ENCODE peak calls at places on chromosomes 11 and 22, in six cellular contexts. One of them, this sample, is unnamed.
A peak's percentile ranks its signal among the peaks of the same experiment; 100 is the strongest.

GRCh38 chr11:134862168-134862567 is 450.1 kb upstream of the B3GAT1 start:
- ATAC-seq in K562: no peak
- ATAC-seq in upper lobe of left lung: no peak
- ATAC-seq in HepG2: no peak
- ATAC-seq in GM12878: no peak
- ATAC-seq in HCT116: no peak
- ATAC-seq in this sample: no peak

GRCh38 chr11:114080219-114080618 is 20.7 kb downstream of the ZBTB16 start:
- ATAC-seq in K562: no peak
- ATAC-seq in upper lobe of left lung: peak; percentile 51
- ATAC-seq in HepG2: no peak
- ATAC-seq in GM12878: peak; percentile 43
- ATAC-seq in HCT116: no peak
- ATAC-seq in this sample: peak; percentile 9

GRCh38 chr11:68775951-68776388 is 24.6 kb upstream of the TESMIN start:
- ATAC-seq in K562: no peak
- ATAC-seq in upper lobe of left lung: no peak
- ATAC-seq in HepG2: no peak
- ATAC-seq in GM12878: no peak
- ATAC-seq in HCT116: peak; percentile 84
- ATAC-seq in this sample: no peak

GRCh38 chr11:4626207-4627105 is 10.8 kb upstream of the OR51D1 start:
- ATAC-seq in K562: peak; percentile 96
- ATAC-seq in upper lobe of left lung: no peak
- ATAC-seq in HepG2: peak; percentile 69
- ATAC-seq in GM12878: peak; percentile 86
- ATAC-seq in HCT116: peak; percentile 95
- ATAC-seq in this sample: no peak

GRCh38 chr11:27158763-27159679 is 118.4 kb downstream of the BBOX1 start:
- ATAC-seq in K562: peak; percentile 84
- ATAC-seq in upper lobe of left lung: peak; percentile 65
- ATAC-seq in HepG2: peak; percentile 92
- ATAC-seq in GM12878: peak; percentile 82
- ATAC-seq in HCT116: peak; percentile 87
- ATAC-seq in this sample: peak; percentile 82

GRCh38 chr11:17457361-17458104 is 19.1 kb downstream of the ABCC8 start:
- ATAC-seq in K562: no peak
- ATAC-seq in upper lobe of left lung: no peak
- ATAC-seq in HepG2: no peak
- ATAC-seq in GM12878: no peak
- ATAC-seq in HCT116: no peak
- ATAC-seq in this sample: no peak

GRCh38 chr22:44625421-44625760 is 76.6 kb upstream of the PRR5 start:
- ATAC-seq in K562: no peak
- ATAC-seq in upper lobe of left lung: no peak
- ATAC-seq in HepG2: peak; percentile 9
- ATAC-seq in GM12878: no peak
- ATAC-seq in HCT116: no peak
- ATAC-seq in this sample: no peak

GRCh38 chr11:133795088-133795487 is 50.2 kb downstream of the SPATA19 start:
- ATAC-seq in K562: no peak
- ATAC-seq in upper lobe of left lung: no peak
- ATAC-seq in HepG2: no peak
- ATAC-seq in GM12878: no peak
- ATAC-seq in HCT116: no peak
- ATAC-seq in this sample: no peak

GRCh38 chr11:125330462-125331325 is 165.4 kb downstream of the FEZ1 start:
- ATAC-seq in K562: no peak
- ATAC-seq in upper lobe of left lung: no peak
- ATAC-seq in HepG2: no peak
- ATAC-seq in GM12878: no peak
- ATAC-seq in HCT116: no peak
- ATAC-seq in this sample: no peak

GRCh38 chr11:75031224-75031753 is 42.6 kb downstream of the NEU3 start:
- ATAC-seq in K562: peak; percentile 92
- ATAC-seq in upper lobe of left lung: peak; percentile 34
- ATAC-seq in HepG2: peak; percentile 52
- ATAC-seq in GM12878: no peak
- ATAC-seq in HCT116: no peak
- ATAC-seq in this sample: no peak

GRCh38 chr22:27115816-27116256 is 458.4 kb downstream of the MIAT start:
- ATAC-seq in K562: no peak
- ATAC-seq in upper lobe of left lung: no peak
- ATAC-seq in HepG2: no peak
- ATAC-seq in GM12878: no peak
- ATAC-seq in HCT116: peak; percentile 69
- ATAC-seq in this sample: no peak

GRCh38 chr11:44112083-44112865 is 16.8 kb downstream of the EXT2 start:
- ATAC-seq in K562: no peak
- ATAC-seq in upper lobe of left lung: no peak
- ATAC-seq in HepG2: no peak
- ATAC-seq in GM12878: peak; percentile 28
- ATAC-seq in HCT116: no peak
- ATAC-seq in this sample: no peak

GRCh38 chr11:114202011-114202609 is 94.1 kb upstream of the NNMT start:
- ATAC-seq in K562: peak; percentile 70
- ATAC-seq in upper lobe of left lung: no peak
- ATAC-seq in HepG2: no peak
- ATAC-seq in GM12878: no peak
- ATAC-seq in HCT116: no peak
- ATAC-seq in this sample: no peak

GRCh38 chr11:117299351-117300300 is 8.5 kb downstream of the BACE1-AS start:
- ATAC-seq in K562: no peak
- ATAC-seq in upper lobe of left lung: peak; percentile 6
- ATAC-seq in HepG2: peak; percentile 83
- ATAC-seq in GM12878: peak; percentile 40
- ATAC-seq in HCT116: no peak
- ATAC-seq in this sample: no peak

GRCh38 chr11:92190535-92191206 is 33.9 kb upstream of the FAT3 start:
- ATAC-seq in K562: no peak
- ATAC-seq in upper lobe of left lung: no peak
- ATAC-seq in HepG2: no peak
- ATAC-seq in GM12878: no peak
- ATAC-seq in HCT116: no peak
- ATAC-seq in this sample: no peak

DNA sequence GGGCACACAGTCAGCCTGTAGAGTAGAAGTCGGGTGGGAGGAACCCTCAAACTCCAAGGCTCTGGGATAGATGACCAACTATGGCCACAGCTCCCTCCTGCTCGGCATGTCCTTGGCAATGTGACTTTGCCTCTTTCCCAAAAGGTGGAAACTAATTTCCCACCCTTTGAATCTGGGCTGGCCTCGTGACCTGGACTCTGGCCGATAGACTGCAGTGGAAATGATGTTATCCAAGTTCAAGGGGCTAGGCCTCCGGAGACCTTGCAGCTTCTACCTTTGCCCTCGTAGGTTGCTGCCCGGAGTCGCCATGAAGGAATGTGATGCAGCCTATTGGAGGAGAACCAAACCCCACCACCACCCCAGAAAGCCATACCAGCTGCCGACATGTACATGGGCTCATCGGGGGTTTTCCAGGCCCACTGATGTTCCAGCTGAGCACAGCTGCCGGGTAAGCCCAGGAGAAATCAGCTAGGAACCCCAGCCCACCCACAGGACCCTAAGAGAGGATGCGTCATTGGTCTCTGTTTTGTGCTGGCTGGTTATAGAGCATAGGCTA is 30.4 kb downstream of the KCNJ4 start:
- ATAC-seq in K562: no peak
- ATAC-seq in upper lobe of left lung: no peak
- ATAC-seq in HepG2: peak; percentile 16
- ATAC-seq in GM12878: no peak
- ATAC-seq in HCT116: no peak
- ATAC-seq in this sample: no peak
- TF ChIP-seq POLR2A in K562: no peak
- TF ChIP-seq POLR2A in upper lobe of left lung: no peak
- TF ChIP-seq POLR2A in HepG2: no peak
- TF ChIP-seq POLR2A in GM12878: no peak
- TF ChIP-seq POLR2A in HCT116: no peak
- TF ChIP-seq POLR2A in this sample: no peak

DNA sequence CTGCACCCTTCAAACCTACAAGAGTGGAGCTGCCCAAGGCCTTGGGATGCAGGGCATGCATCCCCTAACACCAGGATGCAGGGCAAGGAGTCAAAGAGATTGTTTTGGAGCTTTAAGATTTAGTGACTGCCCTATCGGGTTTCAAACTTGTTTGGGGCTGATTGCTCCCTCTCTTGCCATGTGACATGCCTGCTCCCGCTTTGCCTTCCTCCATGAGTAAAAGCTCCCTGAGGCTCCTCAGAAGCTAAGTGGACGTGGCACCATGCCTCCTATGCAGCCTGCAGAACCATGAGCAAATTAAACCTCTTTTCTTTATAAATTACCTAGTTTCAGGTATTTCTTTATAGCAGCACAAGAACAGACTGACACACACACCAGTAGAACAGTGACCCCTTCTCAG is 15.8 kb upstream of the CSF2RB start:
- ATAC-seq in K562: no peak
- ATAC-seq in upper lobe of left lung: no peak
- ATAC-seq in HepG2: no peak
- ATAC-seq in GM12878: no peak
- ATAC-seq in HCT116: no peak
- ATAC-seq in this sample: no peak
- H3K27me3 ChIP-seq in K562: no peaks in the 10 kb centered on the region
- H3K27me3 ChIP-seq in upper lobe of left lung: no peaks in the 10 kb centered on the region
- H3K27me3 ChIP-seq in HepG2: peaks cover 18% of the 10 kb centered on the region
- H3K27me3 ChIP-seq in GM12878: no peaks in the 10 kb centered on the region
- H3K27me3 ChIP-seq in HCT116: peaks cover 19% of the 10 kb centered on the region
- H3K27me3 ChIP-seq in this sample: peaks cover 40% of the 10 kb centered on the region

GRCh38 chr11:104731890-104732289 is 166.4 kb downstream of the CASP12 start:
- ATAC-seq in K562: no peak
- ATAC-seq in upper lobe of left lung: no peak
- ATAC-seq in HepG2: no peak
- ATAC-seq in GM12878: no peak
- ATAC-seq in HCT116: no peak
- ATAC-seq in this sample: no peak

GRCh38 chr11:104727768-104728167 is 170.5 kb downstream of the CASP12 start:
- ATAC-seq in K562: no peak
- ATAC-seq in upper lobe of left lung: no peak
- ATAC-seq in HepG2: no peak
- ATAC-seq in GM12878: no peak
- ATAC-seq in HCT116: no peak
- ATAC-seq in this sample: no peak

GRCh38 chr11:104728927-104729326 is 169.3 kb downstream of the CASP12 start:
- ATAC-seq in K562: no peak
- ATAC-seq in upper lobe of left lung: no peak
- ATAC-seq in HepG2: no peak
- ATAC-seq in GM12878: no peak
- ATAC-seq in HCT116: no peak
- ATAC-seq in this sample: no peak

DNA sequence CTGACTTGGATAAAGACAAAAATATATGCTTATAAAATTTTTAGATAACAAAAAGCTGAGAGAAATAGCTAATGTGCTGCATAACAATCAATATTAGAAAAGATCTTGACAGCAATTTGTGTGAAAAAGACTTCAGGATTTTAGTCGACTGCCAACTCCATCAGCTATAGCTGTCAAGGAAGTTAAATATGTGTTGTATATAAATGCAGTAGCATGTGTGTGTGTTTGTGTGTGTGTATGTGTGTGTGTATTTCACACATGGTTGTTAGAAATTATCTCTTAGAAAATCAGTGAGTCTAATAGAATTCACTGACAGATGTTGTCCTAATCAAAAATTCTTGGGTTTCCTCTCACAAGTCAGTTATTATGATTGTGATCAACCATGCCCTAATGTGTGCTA is 171.2 kb downstream of the CASP12 start:
- ATAC-seq in K562: no peak
- ATAC-seq in upper lobe of left lung: no peak
- ATAC-seq in HepG2: no peak
- ATAC-seq in GM12878: no peak
- ATAC-seq in HCT116: no peak
- ATAC-seq in this sample: no peak
- TF ChIP-seq POLR2AphosphoS5 in K562: no peak
- TF ChIP-seq POLR2AphosphoS5 in upper lobe of left lung: no peak
- TF ChIP-seq POLR2AphosphoS5 in HepG2: no peak
- TF ChIP-seq POLR2AphosphoS5 in GM12878: no peak
- TF ChIP-seq POLR2AphosphoS5 in HCT116: no peak
- TF ChIP-seq POLR2AphosphoS5 in this sample: no peak

GRCh38 chr22:36328635-36329216 is 59.0 kb downstream of the MYH9 start:
- ATAC-seq in K562: peak; percentile 33
- ATAC-seq in upper lobe of left lung: peak; percentile 0
- ATAC-seq in HepG2: no peak
- ATAC-seq in GM12878: peak; percentile 50
- ATAC-seq in HCT116: no peak
- ATAC-seq in this sample: peak; percentile 13
- TF ChIP-seq POLR2A in K562: no peak
- TF ChIP-seq POLR2A in upper lobe of left lung: no peak
- TF ChIP-seq POLR2A in HepG2: no peak
- TF ChIP-seq POLR2A in GM12878: no peak
- TF ChIP-seq POLR2A in HCT116: no peak
- TF ChIP-seq POLR2A in this sample: no peak

GRCh38 chr11:32109138-32109537 is 18.3 kb downstream of the RCN1 start:
- ATAC-seq in K562: no peak
- ATAC-seq in upper lobe of left lung: no peak
- ATAC-seq in HepG2: no peak
- ATAC-seq in GM12878: no peak
- ATAC-seq in HCT116: no peak
- ATAC-seq in this sample: no peak
- H3K27me3 ChIP-seq in K562: no peaks in the 10 kb centered on the region
- H3K27me3 ChIP-seq in upper lobe of left lung: no peaks in the 10 kb centered on the region
- H3K27me3 ChIP-seq in HepG2: peaks cover 34% of the 10 kb centered on the region
- H3K27me3 ChIP-seq in GM12878: no peaks in the 10 kb centered on the region
- H3K27me3 ChIP-seq in HCT116: no peaks in the 10 kb centered on the region
- H3K27me3 ChIP-seq in this sample: peaks cover 10% of the 10 kb centered on the region

This sample was measured in gastroesophageal sphincter.